ENCODE peak calls at places on chromosomes 6 and 20, in seven cellular contexts. Y is mesenchymal stem cell, N is IMR-90, F is mesendoderm, P is neuronal stem cell, Z is H1, C is trophoblast cell. M is an unnamed sample.

GRCh38 chr6:7261030-7261841 is 51.8 kb downstream of the SSR1 start:
- DNase-seq in Y (peak; percentile 91), N (peak; percentile 80), F (peak; percentile 99), P (peak; percentile 90), Z (peak; percentile 90), C (peak; percentile 92), M (peak; percentile 96)

GRCh38 chr6:151044465-151045441 is 179.3 kb downstream of the MTHFD1L start:
- DNase-seq in Y (peak; percentile 93), N (peak; percentile 93), F (peak; percentile 72), P (no peak), Z (peak; percentile 56), C (peak; percentile 88), M (no peak)

GRCh38 chr6:124738496-124738895 is 223.7 kb upstream of the RNF217 start:
- DNase-seq in Y (no peak), N (no peak), F (no peak), P (no peak), Z (no peak), C (no peak), M (no peak)

GRCh38 chr20:44196278-44196677 is 9.3 kb upstream of the JPH2 start:
- DNase-seq in Y (no peak), N (no peak), F (no peak), P (no peak), Z (no peak), C (no peak), M (no peak)

GRCh38 chr6:68343901-68344300 is 291.2 kb upstream of the ADGRB3 start:
- DNase-seq in Y (peak; percentile 45), N (peak; percentile 0), F (peak; percentile 88), P (peak; percentile 41), Z (peak; percentile 58), C (no peak), M (peak; percentile 63)

GRCh38 chr6:82006027-82006738 is 241.4 kb downstream of the IBTK start:
- DNase-seq in Y (peak; percentile 45), N (peak; percentile 40), F (peak; percentile 49), P (no peak), Z (peak; percentile 46), C (peak; percentile 45), M (peak; percentile 46)

GRCh38 chr6:153140299-153140698 is 9.2 kb upstream of the RGS17 start:
- DNase-seq in Y (no peak), N (no peak), F (no peak), P (no peak), Z (no peak), C (no peak), M (no peak)

GRCh38 chr6:32944265-32944664 is 3.4 kb upstream of the HLA-DMB start:
- DNase-seq in Y (no peak), N (no peak), F (no peak), P (no peak), Z (no peak), C (no peak), M (no peak)

GRCh38 chr6:22078802-22079545 is 217.9 kb downstream of the PRL start:
- DNase-seq in Y (no peak), N (no peak), F (peak; percentile 74), P (no peak), Z (peak; percentile 58), C (no peak), M (peak; percentile 60)

GRCh38 chr6:3831741-3832530 is 17.2 kb upstream of the FAM50B start:
- DNase-seq in Y (no peak), N (no peak), F (no peak), P (no peak), Z (no peak), C (no peak), M (no peak)

GRCh38 chr6:48883116-48883515 is 579.9 kb downstream of the MMUT start:
- DNase-seq in Y (peak; percentile 12), N (no peak), F (no peak), P (no peak), Z (no peak), C (no peak), M (no peak)

GRCh38 chr20:23435675-23436539 is 3.6 kb upstream of the CSTL1 start:
- DNase-seq in Y (no peak), N (no peak), F (no peak), P (no peak), Z (no peak), C (no peak), M (no peak)

GRCh38 chr6:38713812-38714211 is 1.3 kb upstream of the DNAH8 start:
- DNase-seq in Y (no peak), N (no peak), F (no peak), P (no peak), Z (no peak), C (no peak), M (no peak)

GRCh38 chr6:137362878-137363804 is 131.1 kb downstream of the OLIG3 start:
- DNase-seq in Y (no peak), N (no peak), F (no peak), P (no peak), Z (no peak), C (no peak), M (no peak)

GRCh38 chr6:145141609-145142008 is 593.7 kb downstream of the EPM2A start:
- DNase-seq in Y (no peak), N (no peak), F (no peak), P (no peak), Z (no peak), C (no peak), M (no peak)

GRCh38 chr6:42313038-42313437 is 95.4 kb upstream of the MRPS10 start:
- DNase-seq in Y (peak; percentile 79), N (peak; percentile 84), F (no peak), P (no peak), Z (no peak), C (no peak), M (no peak)

GRCh38 chr6:91166271-91166670 is 579.4 kb upstream of the MAP3K7 start:
- DNase-seq in Y (no peak), N (no peak), F (no peak), P (no peak), Z (no peak), C (peak; percentile 2), M (no peak)

GRCh38 chr20:64102647-64103354 is 4.6 kb downstream of the NPBWR2 start:
- DNase-seq in Y (no peak), N (no peak), F (peak; percentile 57), P (no peak), Z (peak; percentile 72), C (no peak), M (peak; percentile 74)

GRCh38 chr6:31559958-31560696 is 12.0 kb upstream of the LTA start:
- DNase-seq in Y (peak; percentile 80), N (peak; percentile 52), F (peak; percentile 83), P (no peak), Z (no peak), C (peak; percentile 19), M (no peak)

GRCh38 chr6:53529324-53530036 is 15.4 kb downstream of the GCLC start:
- DNase-seq in Y (no peak), N (no peak), F (peak; percentile 64), P (no peak), Z (no peak), C (no peak), M (no peak)

GRCh38 chr20:57388953-57389694 is 2.1 kb upstream of the RBM38 start:
- DNase-seq in Y (peak; percentile 58), N (peak; percentile 15), F (peak; percentile 80), P (peak; percentile 52), Z (peak; percentile 81), C (peak; percentile 65), M (peak; percentile 80)

GRCh38 chr6:3904518-3904917 is 55.3 kb downstream of the FAM50B start:
- DNase-seq in Y (no peak), N (no peak), F (no peak), P (no peak), Z (no peak), C (no peak), M (no peak)

GRCh38 chr6:48074368-48074767 is 36.6 kb downstream of the PTCHD4 start:
- DNase-seq in Y (peak; percentile 73), N (no peak), F (peak; percentile 28), P (no peak), Z (no peak), C (no peak), M (no peak)

GRCh38 chr6:52503853-52504777 is 72.7 kb downstream of the TRAM2 start:
- DNase-seq in Y (peak; percentile 91), N (peak; percentile 72), F (peak; percentile 57), P (no peak), Z (no peak), C (peak; percentile 99), M (no peak)

GRCh38 chr20:47627540-47627939 is 125.9 kb downstream of the NCOA3 start:
- DNase-seq in Y (no peak), N (no peak), F (no peak), P (no peak), Z (no peak), C (no peak), M (no peak)

GRCh38 chr20:47635256-47635655 is 133.6 kb downstream of the NCOA3 start:
- DNase-seq in Y (no peak), N (no peak), F (no peak), P (no peak), Z (no peak), C (no peak), M (no peak)

GRCh38 chr20:47629907-47630306 is 128.2 kb downstream of the NCOA3 start:
- DNase-seq in Y (no peak), N (no peak), F (no peak), P (no peak), Z (no peak), C (no peak), M (no peak)
- H3K18ac ChIP-seq in Y (no peak overlapping the region), N (no peak overlapping the region), F (no peak overlapping the region), P (no peak overlapping the region), Z (no peak overlapping the region), C (no peak overlapping the region), M (no peak overlapping the region)

DNA sequence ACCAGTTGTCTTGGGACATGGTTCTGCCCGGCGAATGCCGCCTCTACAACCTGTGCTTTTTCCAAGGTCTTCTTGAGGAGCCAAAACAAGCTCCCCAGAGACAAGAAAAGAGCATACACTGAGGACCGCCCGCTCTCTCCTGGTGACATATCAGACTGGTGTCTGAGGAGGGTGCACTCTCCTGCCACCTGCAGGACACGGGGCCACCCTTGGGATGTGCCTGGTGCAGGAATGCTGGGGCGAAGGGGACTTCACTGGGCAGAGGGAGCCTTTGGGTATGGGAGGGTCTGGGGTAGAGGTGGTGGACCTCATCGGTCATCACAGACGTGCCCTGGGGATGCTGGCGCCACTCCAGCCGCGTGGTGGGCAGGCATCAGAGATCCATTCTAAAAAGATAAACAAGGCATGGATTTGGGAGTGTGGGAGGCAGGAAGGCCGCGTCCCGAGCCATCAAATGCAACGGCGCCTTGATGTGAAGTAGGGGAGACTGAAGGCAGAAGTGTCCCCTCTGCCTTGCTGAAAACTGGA is 163.3 kb downstream of the CD83 start:
- DNase-seq in Y (no peak), N (no peak), F (no peak), P (no peak), Z (peak; percentile 61), C (no peak), M (peak; percentile 94)
- H3K18ac ChIP-seq in Y (no peak overlapping the region), N (no peak overlapping the region), F (no peak overlapping the region), P (peak overlapping the region; percentile 40), Z (peak overlapping the region; percentile 66), C (no peak overlapping the region), M (no peak overlapping the region)

GRCh38 chr20:38833154-38833856 is 27.8 kb downstream of the PPP1R16B start:
- DNase-seq in Y (no peak), N (no peak), F (no peak), P (no peak), Z (no peak), C (no peak), M (no peak)
- H3K18ac ChIP-seq in Y (no peak overlapping the region), N (no peak overlapping the region), F (no peak overlapping the region), P (no peak overlapping the region), Z (no peak overlapping the region), C (no peak overlapping the region), M (no peak overlapping the region)

DNA sequence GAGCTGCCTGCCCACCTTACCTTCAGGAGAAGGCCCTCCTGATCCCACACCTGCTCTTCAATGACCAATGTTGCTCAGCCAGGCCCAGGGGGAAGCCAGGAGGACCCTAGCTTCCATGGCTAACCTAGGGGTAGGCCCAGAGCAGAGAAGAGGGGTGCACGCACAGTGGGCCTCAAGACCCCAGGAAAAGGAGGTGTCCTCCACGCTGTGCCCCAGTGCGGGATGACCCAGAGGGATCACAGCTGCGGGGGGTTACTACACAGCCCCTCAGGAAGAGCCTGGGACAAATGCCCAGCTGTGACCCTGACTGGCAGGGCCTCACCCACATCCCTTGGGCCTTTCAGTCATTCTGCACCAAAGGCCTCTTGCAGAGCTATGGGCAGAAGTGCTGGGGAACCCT is 31.6 kb upstream of the APMAP start:
- DNase-seq in Y (no peak), N (no peak), F (no peak), P (no peak), Z (no peak), C (no peak), M (no peak)
- H3K18ac ChIP-seq in Y (no peak overlapping the region), N (no peak overlapping the region), F (no peak overlapping the region), P (peak overlapping the region; percentile 32), Z (no peak overlapping the region), C (no peak overlapping the region), M (no peak overlapping the region)